ENCODE peak calls at places on chromosomes 16 and 17, in six cellular contexts. One of them, this sample, is unnamed.
A peak's percentile ranks its signal among the peaks of the same experiment; 100 is the strongest.

GRCh38 chr16:68287276-68288251 is 23.2 kb downstream of the SLC7A6OS start:
- DNase-seq in mucosa of descending colon: no peak
- DNase-seq in kidney: peak; percentile 86
- DNase-seq in stimulated activated naive CD8-positive, alpha-beta T cell treated with anti-CD3 and anti-CD28 coated beads, Interleukin-15, Interleukin-2, amounts not matched to agents 100 U/mL and 50 U/mL, for 24 hours: peak; percentile 54
- DNase-seq in HTR-8/SVneo: peak; percentile 64
- DNase-seq in hepatic stellate cell: peak; percentile 86
- DNase-seq in this sample: no peak

GRCh38 chr16:29729116-29729521 is 16.7 kb downstream of the C16orf54 start:
- DNase-seq in mucosa of descending colon: no peak
- DNase-seq in kidney: no peak
- DNase-seq in stimulated activated naive CD8-positive, alpha-beta T cell treated with anti-CD3 and anti-CD28 coated beads, Interleukin-15, Interleukin-2, amounts not matched to agents 100 U/mL and 50 U/mL, for 24 hours: no peak
- DNase-seq in HTR-8/SVneo: peak; percentile 74
- DNase-seq in hepatic stellate cell: peak; percentile 62
- DNase-seq in this sample: peak; percentile 64

GRCh38 chr17:41403409-41404023 is 6.1 kb upstream of the KRT31 start:
- DNase-seq in mucosa of descending colon: no peak
- DNase-seq in kidney: no peak
- DNase-seq in stimulated activated naive CD8-positive, alpha-beta T cell treated with anti-CD3 and anti-CD28 coated beads, Interleukin-15, Interleukin-2, amounts not matched to agents 100 U/mL and 50 U/mL, for 24 hours: no peak
- DNase-seq in HTR-8/SVneo: no peak
- DNase-seq in hepatic stellate cell: no peak
- DNase-seq in this sample: no peak

GRCh38 chr16:19879241-19879792 is 5.3 kb downstream of the GPRC5B start:
- DNase-seq in mucosa of descending colon: no peak
- DNase-seq in kidney: no peak
- DNase-seq in stimulated activated naive CD8-positive, alpha-beta T cell treated with anti-CD3 and anti-CD28 coated beads, Interleukin-15, Interleukin-2, amounts not matched to agents 100 U/mL and 50 U/mL, for 24 hours: no peak
- DNase-seq in HTR-8/SVneo: no peak
- DNase-seq in hepatic stellate cell: no peak
- DNase-seq in this sample: peak; percentile 23

GRCh38 chr16:27701381-27701780 is 151.4 kb downstream of the KATNIP start:
- DNase-seq in mucosa of descending colon: no peak
- DNase-seq in kidney: peak; percentile 29
- DNase-seq in stimulated activated naive CD8-positive, alpha-beta T cell treated with anti-CD3 and anti-CD28 coated beads, Interleukin-15, Interleukin-2, amounts not matched to agents 100 U/mL and 50 U/mL, for 24 hours: no peak
- DNase-seq in HTR-8/SVneo: no peak
- DNase-seq in hepatic stellate cell: no peak
- DNase-seq in this sample: no peak

GRCh38 chr17:67531291-67531690 is 154.2 kb downstream of the PITPNC1 start:
- DNase-seq in mucosa of descending colon: peak; percentile 36
- DNase-seq in kidney: no peak
- DNase-seq in stimulated activated naive CD8-positive, alpha-beta T cell treated with anti-CD3 and anti-CD28 coated beads, Interleukin-15, Interleukin-2, amounts not matched to agents 100 U/mL and 50 U/mL, for 24 hours: no peak
- DNase-seq in HTR-8/SVneo: no peak
- DNase-seq in hepatic stellate cell: peak; percentile 37
- DNase-seq in this sample: no peak

GRCh38 chr16:11224096-11224893 is 31.7 kb downstream of the SOCS1 start:
- DNase-seq in mucosa of descending colon: peak; percentile 62
- DNase-seq in kidney: peak; percentile 95
- DNase-seq in stimulated activated naive CD8-positive, alpha-beta T cell treated with anti-CD3 and anti-CD28 coated beads, Interleukin-15, Interleukin-2, amounts not matched to agents 100 U/mL and 50 U/mL, for 24 hours: peak; percentile 78
- DNase-seq in HTR-8/SVneo: no peak
- DNase-seq in hepatic stellate cell: no peak
- DNase-seq in this sample: peak; percentile 85

GRCh38 chr16:2008009-2008526 is 1.6 kb downstream of the ZNF598 start:
- DNase-seq in mucosa of descending colon: peak; percentile 70
- DNase-seq in kidney: peak; percentile 64
- DNase-seq in stimulated activated naive CD8-positive, alpha-beta T cell treated with anti-CD3 and anti-CD28 coated beads, Interleukin-15, Interleukin-2, amounts not matched to agents 100 U/mL and 50 U/mL, for 24 hours: peak; percentile 61
- DNase-seq in HTR-8/SVneo: no peak
- DNase-seq in hepatic stellate cell: no peak
- DNase-seq in this sample: peak; percentile 71

GRCh38 chr17:31308372-31308905 is 5.4 kb downstream of the EVI2B start:
- DNase-seq in mucosa of descending colon: no peak
- DNase-seq in kidney: no peak
- DNase-seq in stimulated activated naive CD8-positive, alpha-beta T cell treated with anti-CD3 and anti-CD28 coated beads, Interleukin-15, Interleukin-2, amounts not matched to agents 100 U/mL and 50 U/mL, for 24 hours: no peak
- DNase-seq in HTR-8/SVneo: no peak
- DNase-seq in hepatic stellate cell: no peak
- DNase-seq in this sample: peak; percentile 79

GRCh38 chr17:29642171-29642611 is 19.5 kb upstream of the CORO6 start:
- DNase-seq in mucosa of descending colon: no peak
- DNase-seq in kidney: no peak
- DNase-seq in stimulated activated naive CD8-positive, alpha-beta T cell treated with anti-CD3 and anti-CD28 coated beads, Interleukin-15, Interleukin-2, amounts not matched to agents 100 U/mL and 50 U/mL, for 24 hours: no peak
- DNase-seq in HTR-8/SVneo: no peak
- DNase-seq in hepatic stellate cell: no peak
- DNase-seq in this sample: no peak

GRCh38 chr17:74842599-74843351 is 16.9 kb downstream of the GRIN2C start:
- DNase-seq in mucosa of descending colon: peak; percentile 80
- DNase-seq in kidney: peak; percentile 91
- DNase-seq in stimulated activated naive CD8-positive, alpha-beta T cell treated with anti-CD3 and anti-CD28 coated beads, Interleukin-15, Interleukin-2, amounts not matched to agents 100 U/mL and 50 U/mL, for 24 hours: peak; percentile 42
- DNase-seq in HTR-8/SVneo: peak; percentile 88
- DNase-seq in hepatic stellate cell: peak; percentile 96
- DNase-seq in this sample: no peak

GRCh38 chr16:71937868-71938510 is 42.7 kb downstream of the IST1 start:
- DNase-seq in mucosa of descending colon: no peak
- DNase-seq in kidney: no peak
- DNase-seq in stimulated activated naive CD8-positive, alpha-beta T cell treated with anti-CD3 and anti-CD28 coated beads, Interleukin-15, Interleukin-2, amounts not matched to agents 100 U/mL and 50 U/mL, for 24 hours: no peak
- DNase-seq in HTR-8/SVneo: no peak
- DNase-seq in hepatic stellate cell: no peak
- DNase-seq in this sample: no peak

GRCh38 chr17:60506312-60506711 is 19.7 kb downstream of the APPBP2 start:
- DNase-seq in mucosa of descending colon: no peak
- DNase-seq in kidney: no peak
- DNase-seq in stimulated activated naive CD8-positive, alpha-beta T cell treated with anti-CD3 and anti-CD28 coated beads, Interleukin-15, Interleukin-2, amounts not matched to agents 100 U/mL and 50 U/mL, for 24 hours: no peak
- DNase-seq in HTR-8/SVneo: peak; percentile 84
- DNase-seq in hepatic stellate cell: peak; percentile 70
- DNase-seq in this sample: peak; percentile 32

GRCh38 chr17:65975878-65976277 is 216.1 kb downstream of the CEP112 start:
- DNase-seq in mucosa of descending colon: no peak
- DNase-seq in kidney: no peak
- DNase-seq in stimulated activated naive CD8-positive, alpha-beta T cell treated with anti-CD3 and anti-CD28 coated beads, Interleukin-15, Interleukin-2, amounts not matched to agents 100 U/mL and 50 U/mL, for 24 hours: no peak
- DNase-seq in HTR-8/SVneo: no peak
- DNase-seq in hepatic stellate cell: no peak
- DNase-seq in this sample: peak; percentile 74